ENCODE peak calls at places on chromosome 13, in seven cellular contexts. D, E, Z, Q, V, C and H are unnamed samples.

GRCh38 chr13:112810608-112811007 is 120.8 kb downstream of the ATP11A start:
- DNase-seq in D (no peak), E (no peak), Z (no peak), Q (no peak), V (no peak), C (no peak), H (no peak)

GRCh38 chr13:94660695-94661324 is 51.5 kb downstream of the SOX21 start:
- DNase-seq in D (no peak), E (no peak), Z (no peak), Q (no peak), V (peak), C (peak), H (no peak)

GRCh38 chr13:59962343-59962742 is 201.4 kb downstream of the DIAPH3 start:
- DNase-seq in D (no peak), E (no peak), Z (no peak), Q (no peak), V (no peak), C (no peak), H (no peak)

GRCh38 chr13:65613004-65613403 is 1617.1 kb downstream of the PCDH9 start:
- DNase-seq in D (peak), E (no peak), Z (no peak), Q (no peak), V (no peak), C (no peak), H (no peak)

GRCh38 chr13:26656919-26657318 is 99.4 kb downstream of the WASF3 start:
- DNase-seq in D (peak), E (no peak), Z (peak), Q (no peak), V (peak), C (no peak), H (no peak)

GRCh38 chr13:113203507-113204377 is 4.7 kb downstream of the PCID2 start:
- DNase-seq in D (no peak), E (no peak), Z (no peak), Q (no peak), V (no peak), C (no peak), H (no peak)

GRCh38 chr13:78137404-78138142 is 218.9 kb upstream of the EDNRB start:
- DNase-seq in D (peak), E (no peak), Z (peak), Q (no peak), V (peak), C (peak), H (no peak)

GRCh38 chr13:33815011-33815550 is 2.9 kb upstream of the RFC3 start:
- DNase-seq in D (no peak), E (no peak), Z (no peak), Q (no peak), V (no peak), C (no peak), H (no peak)

GRCh38 chr13:39536906-39537305 is 66.1 kb downstream of the LHFPL6 start:
- DNase-seq in D (no peak), E (no peak), Z (no peak), Q (no peak), V (peak), C (no peak), H (no peak)

GRCh38 chr13:108227651-108228272 is 9.6 kb downstream of the ABHD13 start:
- DNase-seq in D (peak), E (peak), Z (no peak), Q (no peak), V (peak), C (peak), H (no peak)

GRCh38 chr13:25690582-25690981 is 318.8 kb downstream of the ATP8A2 start:
- DNase-seq in D (no peak), E (no peak), Z (no peak), Q (no peak), V (no peak), C (no peak), H (no peak)

GRCh38 chr13:96091164-96091931 is 1.4 kb downstream of the HS6ST3 start:
- DNase-seq in D (no peak), E (no peak), Z (peak), Q (no peak), V (no peak), C (no peak), H (no peak)

GRCh38 chr13:99663185-99663825 is 162.0 kb downstream of the TM9SF2 start:
- DNase-seq in D (no peak), E (no peak), Z (no peak), Q (no peak), V (no peak), C (no peak), H (no peak)

GRCh38 chr13:44470623-44471562 is 97.3 kb downstream of the SERP2 start:
- DNase-seq in D (peak), E (no peak), Z (no peak), Q (no peak), V (peak), C (peak), H (no peak)

GRCh38 chr13:33283195-33283910 is 2.2 kb downstream of the STARD13 start:
- DNase-seq in D (no peak), E (no peak), Z (no peak), Q (no peak), V (no peak), C (no peak), H (no peak)

GRCh38 chr13:73684750-73685149 is 449.5 kb downstream of the KLF12 start:
- DNase-seq in D (no peak), E (no peak), Z (no peak), Q (no peak), V (peak), C (no peak), H (no peak)

GRCh38 chr13:30108913-30109237 is 198.5 kb downstream of the KATNAL1 start:
- DNase-seq in D (no peak), E (peak), Z (no peak), Q (no peak), V (no peak), C (peak), H (no peak)

GRCh38 chr13:30107126-30107525 is 200.2 kb downstream of the KATNAL1 start:
- DNase-seq in D (no peak), E (no peak), Z (no peak), Q (no peak), V (no peak), C (no peak), H (no peak)

GRCh38 chr13:30108216-30108912 is 199.0 kb downstream of the KATNAL1 start:
- DNase-seq in D (peak), E (no peak), Z (no peak), Q (no peak), V (no peak), C (no peak), H (no peak)

GRCh38 chr13:30109471-30110135 is 197.7 kb downstream of the KATNAL1 start:
- DNase-seq in D (no peak), E (no peak), Z (no peak), Q (no peak), V (no peak), C (no peak), H (no peak)

GRCh38 chr13:30107536-30108136 is 199.7 kb downstream of the KATNAL1 start:
- DNase-seq in D (no peak), E (no peak), Z (no peak), Q (no peak), V (no peak), C (no peak), H (no peak)
- H3K4me3 ChIP-seq in D (no peak), E (no peak), Z (no peak), Q (no peak), V (no peak), C (no peak), H (no peak)

DNA sequence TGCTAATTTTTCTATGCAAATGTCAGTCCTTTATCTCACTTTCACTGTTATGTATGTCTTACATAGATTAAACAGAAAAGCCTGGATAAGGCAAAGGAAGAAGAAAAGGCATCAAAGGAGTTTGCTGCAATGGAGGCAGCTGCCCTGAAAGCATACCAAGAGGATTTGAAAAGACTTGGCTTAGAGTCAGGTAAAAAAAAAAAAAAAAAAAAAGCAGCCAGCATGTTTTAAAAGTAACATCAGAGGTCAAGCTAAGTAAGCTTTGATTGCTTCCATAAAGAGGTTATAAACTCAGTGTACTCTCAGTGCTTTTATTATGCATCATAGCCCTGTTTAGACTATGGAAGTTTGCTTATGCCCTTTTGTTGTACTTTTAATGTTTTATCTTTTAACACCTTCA is 3.8 kb downstream of the WBP4 start:
- DNase-seq in D (no peak), E (no peak), Z (no peak), Q (no peak), V (no peak), C (peak), H (no peak)
- H3K27ac ChIP-seq in D (no peak), E (peak), Z (no peak), Q (peak), V (no peak), C (no peak), H (no peak)

GRCh38 chr13:28089065-28089464 is 11.3 kb downstream of the FLT3 start:
- DNase-seq in D (no peak), E (no peak), Z (no peak), Q (no peak), V (no peak), C (no peak), H (no peak)

GRCh38 chr13:28093871-28094270 is 6.5 kb downstream of the FLT3 start:
- DNase-seq in D (no peak), E (no peak), Z (no peak), Q (no peak), V (no peak), C (no peak), H (no peak)

GRCh38 chr13:28099396-28100148 is 804 bp downstream of the FLT3 start:
- DNase-seq in D (no peak), E (no peak), Z (peak), Q (no peak), V (no peak), C (no peak), H (no peak)

GRCh38 chr13:28097503-28097902 is 2.9 kb downstream of the FLT3 start:
- DNase-seq in D (no peak), E (no peak), Z (no peak), Q (no peak), V (no peak), C (no peak), H (no peak)

GRCh38 chr13:28094311-28094710 is 6.1 kb downstream of the FLT3 start:
- DNase-seq in D (no peak), E (no peak), Z (no peak), Q (no peak), V (no peak), C (no peak), H (no peak)
- H3K4me3 ChIP-seq in D (no peak), E (no peak), Z (no peak), Q (no peak), V (no peak), C (no peak), H (no peak)

DNA sequence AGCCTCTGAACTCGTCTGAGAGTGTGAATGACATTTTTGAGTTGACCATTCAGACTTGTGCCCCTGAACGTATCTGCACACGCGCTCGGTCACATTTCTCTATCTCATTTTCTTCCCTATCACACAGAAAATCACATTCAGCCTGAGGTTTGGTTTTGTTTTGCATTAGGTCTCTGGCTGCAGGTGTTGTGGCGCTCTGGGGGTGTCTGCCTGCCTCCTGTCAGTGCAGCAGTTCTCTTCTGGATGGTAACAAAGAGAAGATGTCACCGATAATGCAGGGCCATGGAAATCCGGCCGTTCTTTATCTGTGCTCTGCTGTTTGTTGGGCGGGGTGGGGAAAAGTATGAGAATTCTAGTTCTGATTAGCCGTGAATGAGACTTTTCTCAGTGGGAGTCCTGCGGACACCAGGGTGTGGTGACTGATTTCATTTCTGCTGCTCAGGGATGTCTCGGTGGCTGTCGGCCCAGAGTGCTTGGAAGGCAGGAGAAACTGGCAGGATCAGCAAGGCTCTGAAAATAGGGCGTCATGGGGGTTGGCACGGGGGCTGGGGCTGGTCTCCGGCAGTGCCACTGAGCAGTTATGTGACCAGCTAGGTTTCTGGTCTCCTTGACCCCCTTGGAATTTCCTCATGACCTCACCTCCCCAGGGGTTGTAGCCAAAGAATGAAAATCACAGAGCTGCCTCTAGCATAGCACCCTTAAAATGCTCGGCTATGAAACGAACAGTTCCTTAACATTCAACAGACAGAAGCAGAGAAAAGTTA is 5.1 kb downstream of the RNF113B start:
- DNase-seq in D (no peak), E (no peak), Z (no peak), Q (no peak), V (peak), C (no peak), H (no peak)
- H3K27ac ChIP-seq in D (no peak), E (peak), Z (no peak), Q (peak), V (peak), C (no peak), H (no peak)

DNA sequence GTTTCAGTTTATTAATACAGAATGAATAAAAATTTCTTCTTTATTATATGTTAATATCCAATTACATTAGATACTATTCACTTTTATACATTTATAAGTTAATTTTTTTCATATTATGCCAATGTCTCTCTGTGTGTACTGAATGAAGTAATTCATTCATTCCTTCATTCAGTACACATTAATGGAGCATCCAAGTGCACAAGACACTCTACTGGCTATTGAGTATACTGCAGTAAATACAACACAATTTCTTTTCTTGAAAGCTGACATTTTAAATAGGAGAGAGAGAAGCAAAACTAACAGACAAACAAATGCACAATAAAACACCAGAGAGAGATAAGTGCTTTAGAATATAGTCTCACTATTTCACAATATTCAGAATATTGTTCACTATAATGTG is 1038.3 kb upstream of the SPRY2 start:
- DNase-seq in D (no peak), E (no peak), Z (no peak), Q (no peak), V (no peak), C (no peak), H (no peak)
- H3K4me3 ChIP-seq in D (no peak), E (no peak), Z (no peak), Q (no peak), V (no peak), C (no peak), H (no peak)

DNA sequence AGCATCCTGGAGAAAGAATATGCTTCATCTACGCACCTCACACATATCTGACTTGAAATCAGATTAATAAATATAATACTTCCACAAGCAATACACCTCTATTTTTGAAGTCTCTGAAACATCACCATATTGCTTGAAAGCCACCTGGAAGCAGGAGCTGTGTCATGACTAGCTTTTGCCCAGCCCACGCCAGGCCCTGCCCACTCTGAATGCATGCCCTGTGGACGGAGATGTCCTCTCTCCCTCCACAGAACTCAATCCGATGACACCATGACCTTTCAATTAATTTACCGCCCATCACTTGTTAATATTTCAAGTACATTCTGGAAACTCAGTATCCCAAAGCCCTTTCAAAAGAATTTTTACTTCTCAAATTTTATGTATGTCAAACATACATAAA is 108.0 kb downstream of the TBC1D4 start:
- DNase-seq in D (no peak), E (no peak), Z (no peak), Q (no peak), V (no peak), C (no peak), H (no peak)
- H3K27ac ChIP-seq in D (no peak), E (no peak), Z (no peak), Q (no peak), V (no peak), C (no peak), H (no peak)

DNA sequence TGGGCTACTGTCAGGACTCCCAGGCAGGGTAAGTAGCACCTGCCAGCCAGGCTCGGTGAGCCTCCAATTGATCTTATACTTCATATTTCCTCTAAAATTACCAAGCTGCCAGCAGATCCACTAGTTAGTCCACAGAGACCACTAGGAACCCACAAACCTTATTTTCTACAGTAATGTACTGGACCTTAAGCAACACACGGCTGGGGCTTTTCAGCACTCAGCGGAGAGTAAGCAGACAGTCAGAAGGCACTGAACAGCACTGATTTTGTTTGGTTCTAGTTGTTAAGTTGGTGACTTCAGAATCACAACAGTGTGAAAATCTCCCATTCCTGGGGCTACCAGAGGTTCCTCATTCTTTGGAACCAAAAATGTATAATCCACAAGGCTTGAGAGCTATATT is 56.1 kb downstream of the MRPL57 start:
- DNase-seq in D (no peak), E (no peak), Z (no peak), Q (no peak), V (no peak), C (no peak), H (no peak)
- H3K4me3 ChIP-seq in D (no peak), E (no peak), Z (no peak), Q (no peak), V (peak), C (no peak), H (no peak)

DNA sequence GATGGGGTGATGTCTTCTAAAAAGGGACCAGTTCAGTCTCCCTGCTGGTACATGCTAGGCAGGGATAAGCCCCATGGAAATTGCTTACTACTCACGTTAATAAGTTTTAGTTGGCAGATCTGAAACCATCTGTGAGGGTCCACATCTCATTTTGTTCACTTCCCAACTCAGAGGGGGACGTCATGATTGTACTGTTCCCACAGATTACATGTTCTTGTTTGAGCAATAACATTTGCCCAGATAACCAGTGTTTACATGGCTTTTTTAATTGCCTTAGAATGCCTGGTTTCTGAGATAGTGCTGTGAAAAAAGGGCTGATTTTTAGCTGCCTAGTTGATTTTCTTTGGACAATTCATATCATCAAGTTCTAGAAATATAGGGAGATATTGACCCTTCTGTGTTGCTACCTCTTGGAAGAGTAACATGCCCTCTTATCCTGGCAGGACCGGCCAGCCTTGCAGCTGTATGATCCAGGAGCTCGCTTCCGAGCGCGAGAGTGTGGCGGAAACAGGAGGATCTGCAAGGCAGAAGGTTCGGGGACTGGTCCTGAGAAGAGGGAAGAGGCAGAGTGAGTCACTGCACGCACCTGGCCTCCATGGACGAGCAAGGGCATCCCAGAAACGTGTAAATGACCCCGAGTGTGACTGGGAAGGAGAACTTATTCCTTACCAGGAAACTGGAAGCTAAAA is 9.8 kb upstream of the CHAMP1 start:
- DNase-seq in D (no peak), E (no peak), Z (no peak), Q (no peak), V (no peak), C (no peak), H (no peak)
- H3K27ac ChIP-seq in D (no peak), E (no peak), Z (no peak), Q (no peak), V (no peak), C (no peak), H (no peak)